ENCODE peak calls at places on chromosomes 5 and 9, in seven cellular contexts. One of them, this sample, is unnamed.

GRCh38 chr5:91079037-91079436 is 304.1 kb downstream of the ARRDC3 start:
- DNase-seq in A673: no peak
- DNase-seq in bronchial epithelial cell: peak
- DNase-seq in spleen: no peak
- DNase-seq in adipocyte: peak
- DNase-seq in OCI-LY7: no peak
- DNase-seq in choroid plexus epithelial cell: peak
- DNase-seq in this sample: no peak

GRCh38 chr5:74942622-74943286 is 76.6 kb upstream of the FAM169A start:
- DNase-seq in A673: no peak
- DNase-seq in adipocyte: no peak
- DNase-seq in choroid plexus epithelial cell: no peak
- DNase-seq in spleen: no peak
- DNase-seq in OCI-LY7: no peak
- DNase-seq in bronchial epithelial cell: no peak
- DNase-seq in this sample: no peak

GRCh38 chr9:2608276-2608675 is 13.3 kb upstream of the VLDLR start:
- DNase-seq in A673: no peak
- DNase-seq in bronchial epithelial cell: no peak
- DNase-seq in OCI-LY7: no peak
- DNase-seq in choroid plexus epithelial cell: no peak
- DNase-seq in adipocyte: no peak
- DNase-seq in spleen: no peak
- DNase-seq in this sample: no peak

GRCh38 chr9:107750741-107751521 is 261.4 kb upstream of the KLF4 start:
- DNase-seq in bronchial epithelial cell: peak
- DNase-seq in spleen: no peak
- DNase-seq in OCI-LY7: no peak
- DNase-seq in adipocyte: peak
- DNase-seq in choroid plexus epithelial cell: peak
- DNase-seq in A673: peak
- DNase-seq in this sample: peak

GRCh38 chr5:50744761-50745160 is 78.3 kb downstream of the PARP8 start:
- DNase-seq in spleen: no peak
- DNase-seq in bronchial epithelial cell: peak
- DNase-seq in A673: peak
- DNase-seq in adipocyte: peak
- DNase-seq in OCI-LY7: peak
- DNase-seq in choroid plexus epithelial cell: peak
- DNase-seq in this sample: peak

GRCh38 chr9:109584205-109584604 is 86.1 kb upstream of the PTPN3 start:
- DNase-seq in A673: no peak
- DNase-seq in choroid plexus epithelial cell: no peak
- DNase-seq in spleen: no peak
- DNase-seq in OCI-LY7: no peak
- DNase-seq in bronchial epithelial cell: no peak
- DNase-seq in adipocyte: no peak
- DNase-seq in this sample: no peak

GRCh38 chr5:61279725-61280124 is 52.3 kb upstream of the ZSWIM6 start:
- DNase-seq in adipocyte: no peak
- DNase-seq in A673: no peak
- DNase-seq in OCI-LY7: no peak
- DNase-seq in choroid plexus epithelial cell: no peak
- DNase-seq in spleen: no peak
- DNase-seq in bronchial epithelial cell: no peak
- DNase-seq in this sample: no peak

GRCh38 chr9:98924971-98925820 is 18.5 kb upstream of the COL15A1 start:
- DNase-seq in bronchial epithelial cell: no peak
- DNase-seq in OCI-LY7: no peak
- DNase-seq in adipocyte: no peak
- DNase-seq in choroid plexus epithelial cell: no peak
- DNase-seq in spleen: no peak
- DNase-seq in A673: no peak
- DNase-seq in this sample: peak

GRCh38 chr9:116154334-116154975 is 864 bp downstream of the PAPPA start:
- DNase-seq in choroid plexus epithelial cell: no peak
- DNase-seq in spleen: peak
- DNase-seq in bronchial epithelial cell: no peak
- DNase-seq in A673: peak
- DNase-seq in adipocyte: peak
- DNase-seq in OCI-LY7: no peak
- DNase-seq in this sample: peak

GRCh38 chr9:109225629-109226028 is 58.6 kb upstream of the FRRS1L start:
- DNase-seq in A673: no peak
- DNase-seq in choroid plexus epithelial cell: no peak
- DNase-seq in OCI-LY7: no peak
- DNase-seq in bronchial epithelial cell: no peak
- DNase-seq in adipocyte: no peak
- DNase-seq in spleen: no peak
- DNase-seq in this sample: no peak

GRCh38 chr9:132237481-132237880 is 75.6 kb downstream of the NTNG2 start:
- DNase-seq in bronchial epithelial cell: peak
- DNase-seq in adipocyte: no peak
- DNase-seq in A673: no peak
- DNase-seq in spleen: no peak
- DNase-seq in choroid plexus epithelial cell: no peak
- DNase-seq in OCI-LY7: no peak
- DNase-seq in this sample: no peak

GRCh38 chr9:85543196-85543595 is 198.6 kb downstream of the AGTPBP1 start:
- DNase-seq in choroid plexus epithelial cell: peak
- DNase-seq in bronchial epithelial cell: no peak
- DNase-seq in spleen: no peak
- DNase-seq in adipocyte: no peak
- DNase-seq in A673: no peak
- DNase-seq in OCI-LY7: no peak
- DNase-seq in this sample: no peak

GRCh38 chr5:181215997-181216982 is 6.8 kb upstream of the TRIM41 start:
- DNase-seq in adipocyte: no peak
- DNase-seq in choroid plexus epithelial cell: no peak
- DNase-seq in OCI-LY7: peak
- DNase-seq in A673: peak
- DNase-seq in spleen: no peak
- DNase-seq in bronchial epithelial cell: no peak
- DNase-seq in this sample: no peak

GRCh38 chr9:34086889-34087288 is 38.2 kb upstream of the UBAP2 start:
- DNase-seq in choroid plexus epithelial cell: no peak
- DNase-seq in OCI-LY7: no peak
- DNase-seq in spleen: peak
- DNase-seq in bronchial epithelial cell: no peak
- DNase-seq in A673: no peak
- DNase-seq in adipocyte: no peak
- DNase-seq in this sample: peak

GRCh38 chr5:164256351-164256750 is 750.9 kb downstream of the MAT2B start:
- DNase-seq in choroid plexus epithelial cell: no peak
- DNase-seq in spleen: no peak
- DNase-seq in bronchial epithelial cell: peak
- DNase-seq in adipocyte: peak
- DNase-seq in OCI-LY7: no peak
- DNase-seq in A673: no peak
- DNase-seq in this sample: no peak

GRCh38 chr5:139764250-139764791 is 31.3 kb upstream of the PSD2 start:
- DNase-seq in OCI-LY7: peak
- DNase-seq in bronchial epithelial cell: no peak
- DNase-seq in spleen: peak
- DNase-seq in adipocyte: no peak
- DNase-seq in choroid plexus epithelial cell: no peak
- DNase-seq in A673: no peak
- DNase-seq in this sample: no peak

GRCh38 chr5:171661146-171661545 is 124.5 kb upstream of the SMIM23 start:
- DNase-seq in choroid plexus epithelial cell: peak
- DNase-seq in adipocyte: no peak
- DNase-seq in A673: no peak
- DNase-seq in spleen: no peak
- DNase-seq in OCI-LY7: no peak
- DNase-seq in bronchial epithelial cell: no peak
- DNase-seq in this sample: no peak

GRCh38 chr9:115164511-115164974 is 46.6 kb upstream of the TNC start:
- DNase-seq in A673: peak
- DNase-seq in OCI-LY7: no peak
- DNase-seq in bronchial epithelial cell: peak
- DNase-seq in choroid plexus epithelial cell: no peak
- DNase-seq in adipocyte: peak
- DNase-seq in spleen: no peak
- DNase-seq in this sample: peak

DNA sequence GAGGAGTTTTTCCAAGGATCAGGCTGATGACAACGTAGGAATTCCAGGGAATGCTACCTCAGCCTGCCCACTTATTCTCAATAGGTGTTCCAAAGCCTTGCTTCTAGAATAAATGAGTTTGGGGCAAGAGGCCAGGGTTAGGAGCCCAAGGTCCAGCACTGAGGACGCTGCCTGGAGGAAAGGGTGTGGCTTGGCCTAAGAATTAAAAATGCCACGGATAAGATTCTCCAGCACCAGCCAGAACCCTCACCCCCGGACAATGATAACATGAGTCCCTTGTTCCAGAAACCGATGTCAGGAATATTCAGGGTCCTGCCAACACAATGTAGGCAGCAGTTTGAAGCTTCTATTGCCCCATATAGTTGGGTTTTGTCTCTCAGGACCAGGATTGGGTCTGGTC is 7.6 kb downstream of the SPRY4 start:
- DNase-seq in A673: no peak
- DNase-seq in spleen: no peak
- DNase-seq in adipocyte: peak
- DNase-seq in bronchial epithelial cell: no peak
- DNase-seq in OCI-LY7: no peak
- DNase-seq in choroid plexus epithelial cell: no peak
- DNase-seq in this sample: no peak
- H3K4me3 ChIP-seq in A673: no peak
- H3K4me3 ChIP-seq in spleen: no peak
- H3K4me3 ChIP-seq in adipocyte: no peak
- H3K4me3 ChIP-seq in bronchial epithelial cell: no peak
- H3K4me3 ChIP-seq in OCI-LY7: no peak
- H3K4me3 ChIP-seq in choroid plexus epithelial cell: no peak
- H3K4me3 ChIP-seq in this sample: peak

GRCh38 chr5:151225475-151225874 is 1.6 kb upstream of the CCDC69 start:
- DNase-seq in bronchial epithelial cell: no peak
- DNase-seq in A673: no peak
- DNase-seq in OCI-LY7: no peak
- DNase-seq in choroid plexus epithelial cell: no peak
- DNase-seq in adipocyte: no peak
- DNase-seq in spleen: no peak
- DNase-seq in this sample: no peak

GRCh38 chr5:151225071-151225470 is 1.2 kb upstream of the CCDC69 start:
- DNase-seq in OCI-LY7: peak
- DNase-seq in A673: no peak
- DNase-seq in spleen: no peak
- DNase-seq in bronchial epithelial cell: no peak
- DNase-seq in choroid plexus epithelial cell: no peak
- DNase-seq in adipocyte: no peak
- DNase-seq in this sample: no peak

GRCh38 chr5:151222769-151223446 is 984 bp downstream of the CCDC69 start:
- DNase-seq in adipocyte: no peak
- DNase-seq in spleen: peak
- DNase-seq in A673: no peak
- DNase-seq in bronchial epithelial cell: peak
- DNase-seq in OCI-LY7: peak
- DNase-seq in choroid plexus epithelial cell: no peak
- DNase-seq in this sample: peak

GRCh38 chr5:151223447-151224264 is at the start of gene CCDC69:
- DNase-seq in OCI-LY7: peak
- DNase-seq in A673: peak
- DNase-seq in spleen: peak
- DNase-seq in bronchial epithelial cell: peak
- DNase-seq in adipocyte: peak
- DNase-seq in choroid plexus epithelial cell: peak
- DNase-seq in this sample: peak

GRCh38 chr5:151224372-151224771 is 480 bp upstream of the CCDC69 start:
- DNase-seq in choroid plexus epithelial cell: no peak
- DNase-seq in OCI-LY7: peak
- DNase-seq in A673: no peak
- DNase-seq in bronchial epithelial cell: no peak
- DNase-seq in spleen: no peak
- DNase-seq in adipocyte: no peak
- DNase-seq in this sample: no peak
- H3K4me3 ChIP-seq in choroid plexus epithelial cell: no peak
- H3K4me3 ChIP-seq in OCI-LY7: peak
- H3K4me3 ChIP-seq in A673: peak
- H3K4me3 ChIP-seq in bronchial epithelial cell: no peak
- H3K4me3 ChIP-seq in spleen: peak
- H3K4me3 ChIP-seq in adipocyte: peak
- H3K4me3 ChIP-seq in this sample: no peak

GRCh38 chr5:37190592-37190991 is 58.6 kb downstream of the CPLANE1 start:
- DNase-seq in OCI-LY7: no peak
- DNase-seq in bronchial epithelial cell: no peak
- DNase-seq in A673: no peak
- DNase-seq in spleen: no peak
- DNase-seq in choroid plexus epithelial cell: no peak
- DNase-seq in adipocyte: no peak
- DNase-seq in this sample: no peak
- H3K4me3 ChIP-seq in OCI-LY7: no peak
- H3K4me3 ChIP-seq in bronchial epithelial cell: no peak
- H3K4me3 ChIP-seq in A673: no peak
- H3K4me3 ChIP-seq in spleen: no peak
- H3K4me3 ChIP-seq in choroid plexus epithelial cell: no peak
- H3K4me3 ChIP-seq in adipocyte: no peak
- H3K4me3 ChIP-seq in this sample: no peak

DNA sequence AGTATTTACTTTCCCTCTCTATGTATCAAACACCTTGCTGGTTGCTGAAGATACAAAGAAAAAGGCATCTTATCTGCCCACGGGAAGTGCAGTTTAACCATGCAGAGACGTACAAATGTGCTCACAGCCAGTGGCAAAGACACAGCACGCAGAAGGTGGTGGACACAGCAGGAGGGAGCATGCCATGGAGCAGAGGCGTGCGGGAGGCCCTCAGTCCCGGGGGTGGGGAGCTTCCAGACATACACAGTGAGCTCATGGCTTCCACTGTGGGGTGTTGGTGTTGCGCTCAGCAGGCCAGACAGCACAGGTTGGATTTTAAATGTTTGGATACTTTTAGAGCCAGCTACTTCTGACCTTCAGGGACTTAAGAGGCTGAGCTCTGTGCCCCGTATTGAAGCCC is 8.8 kb upstream of the BARX1 start:
- DNase-seq in adipocyte: no peak
- DNase-seq in bronchial epithelial cell: no peak
- DNase-seq in choroid plexus epithelial cell: peak
- DNase-seq in A673: peak
- DNase-seq in OCI-LY7: no peak
- DNase-seq in spleen: no peak
- DNase-seq in this sample: no peak
- H3K4me3 ChIP-seq in adipocyte: no peak
- H3K4me3 ChIP-seq in bronchial epithelial cell: no peak
- H3K4me3 ChIP-seq in choroid plexus epithelial cell: no peak
- H3K4me3 ChIP-seq in A673: no peak
- H3K4me3 ChIP-seq in OCI-LY7: no peak
- H3K4me3 ChIP-seq in spleen: no peak
- H3K4me3 ChIP-seq in this sample: no peak

DNA sequence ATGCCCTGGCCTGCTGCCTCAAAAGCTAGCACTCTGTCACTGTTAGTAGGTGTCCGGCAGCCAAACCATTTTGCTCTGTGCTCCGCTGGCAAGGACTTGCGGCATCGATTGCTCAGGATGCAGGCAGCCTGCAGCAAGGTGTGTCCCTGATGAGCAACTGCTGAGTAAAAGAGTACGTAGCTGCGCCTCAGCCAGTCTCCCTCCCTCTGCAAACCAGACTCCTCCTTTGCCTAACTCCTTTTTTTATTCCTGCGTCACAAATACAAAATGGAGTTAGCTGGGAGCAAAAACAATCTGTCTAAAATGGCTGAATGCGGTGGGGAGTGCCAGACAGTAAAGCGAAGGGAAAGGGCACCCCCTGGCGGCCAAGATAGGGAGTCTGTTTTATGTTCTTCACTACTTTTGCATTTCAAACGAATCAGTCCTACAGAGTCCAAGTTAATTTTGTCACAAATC is 61.1 kb downstream of the DIAPH1 start:
- DNase-seq in A673: peak
- DNase-seq in spleen: peak
- DNase-seq in bronchial epithelial cell: peak
- DNase-seq in OCI-LY7: peak
- DNase-seq in adipocyte: peak
- DNase-seq in choroid plexus epithelial cell: peak
- DNase-seq in this sample: peak
- H3K4me3 ChIP-seq in A673: no peak
- H3K4me3 ChIP-seq in spleen: no peak
- H3K4me3 ChIP-seq in bronchial epithelial cell: no peak
- H3K4me3 ChIP-seq in OCI-LY7: no peak
- H3K4me3 ChIP-seq in adipocyte: peak
- H3K4me3 ChIP-seq in choroid plexus epithelial cell: peak
- H3K4me3 ChIP-seq in this sample: no peak